ENCODE peak calls at places on chromosomes 12 and 14, in ten cellular contexts. One of them, this sample, is unnamed.

GRCh38 chr12:93018610-93019009 is 89.5 kb upstream of the EEA1 start:
- DNase-seq in AG10803: no peak
- DNase-seq in CD8-positive, alpha-beta T cell: no peak
- DNase-seq in WTC11: no peak
- DNase-seq in lung: no peak
- DNase-seq in AG04449: no peak
- DNase-seq in heart left ventricle: no peak
- DNase-seq in left ventricle myocardium inferior: no peak
- DNase-seq in CD4-positive, alpha-beta T cell: no peak
- DNase-seq in RWPE1: no peak
- DNase-seq in this sample: no peak

GRCh38 chr14:34692348-34692747 is 22.0 kb downstream of the CFL2 start:
- DNase-seq in CD4-positive, alpha-beta T cell: no peak
- DNase-seq in AG04449: no peak
- DNase-seq in left ventricle myocardium inferior: no peak
- DNase-seq in AG10803: peak
- DNase-seq in heart left ventricle: no peak
- DNase-seq in lung: no peak
- DNase-seq in CD8-positive, alpha-beta T cell: no peak
- DNase-seq in WTC11: no peak
- DNase-seq in RWPE1: no peak
- DNase-seq in this sample: no peak

GRCh38 chr14:105859717-105860614 is 333.6 kb downstream of the TMEM121 start:
- DNase-seq in WTC11: no peak
- DNase-seq in AG10803: no peak
- DNase-seq in CD8-positive, alpha-beta T cell: no peak
- DNase-seq in RWPE1: no peak
- DNase-seq in heart left ventricle: peak
- DNase-seq in lung: no peak
- DNase-seq in CD4-positive, alpha-beta T cell: peak
- DNase-seq in AG04449: no peak
- DNase-seq in left ventricle myocardium inferior: peak
- DNase-seq in this sample: peak

GRCh38 chr12:70609739-70610491 is 27.3 kb downstream of the PTPRB start:
- DNase-seq in AG04449: no peak
- DNase-seq in AG10803: peak
- DNase-seq in lung: peak
- DNase-seq in WTC11: peak
- DNase-seq in heart left ventricle: peak
- DNase-seq in CD4-positive, alpha-beta T cell: no peak
- DNase-seq in CD8-positive, alpha-beta T cell: no peak
- DNase-seq in RWPE1: peak
- DNase-seq in left ventricle myocardium inferior: peak
- DNase-seq in this sample: no peak

GRCh38 chr12:128365831-128366231 is 98.9 kb downstream of the TMEM132C start:
- DNase-seq in AG10803: no peak
- DNase-seq in lung: no peak
- DNase-seq in AG04449: no peak
- DNase-seq in RWPE1: no peak
- DNase-seq in WTC11: no peak
- DNase-seq in CD4-positive, alpha-beta T cell: no peak
- DNase-seq in left ventricle myocardium inferior: no peak
- DNase-seq in CD8-positive, alpha-beta T cell: no peak
- DNase-seq in heart left ventricle: no peak
- DNase-seq in this sample: no peak

GRCh38 chr14:64806202-64806861 is 73.4 kb downstream of the SPTB start:
- DNase-seq in lung: peak
- DNase-seq in AG10803: peak
- DNase-seq in heart left ventricle: peak
- DNase-seq in CD8-positive, alpha-beta T cell: no peak
- DNase-seq in left ventricle myocardium inferior: no peak
- DNase-seq in RWPE1: peak
- DNase-seq in AG04449: peak
- DNase-seq in CD4-positive, alpha-beta T cell: no peak
- DNase-seq in WTC11: no peak
- DNase-seq in this sample: no peak

GRCh38 chr14:33943484-33943883 is 7.4 kb downstream of the EGLN3 start:
- DNase-seq in RWPE1: no peak
- DNase-seq in WTC11: no peak
- DNase-seq in heart left ventricle: no peak
- DNase-seq in CD8-positive, alpha-beta T cell: no peak
- DNase-seq in lung: no peak
- DNase-seq in CD4-positive, alpha-beta T cell: no peak
- DNase-seq in AG10803: no peak
- DNase-seq in AG04449: no peak
- DNase-seq in left ventricle myocardium inferior: no peak
- DNase-seq in this sample: no peak

GRCh38 chr12:67709367-67709954 is 60.9 kb downstream of the DYRK2 start:
- DNase-seq in lung: no peak
- DNase-seq in left ventricle myocardium inferior: no peak
- DNase-seq in AG04449: no peak
- DNase-seq in CD8-positive, alpha-beta T cell: no peak
- DNase-seq in AG10803: no peak
- DNase-seq in RWPE1: no peak
- DNase-seq in CD4-positive, alpha-beta T cell: no peak
- DNase-seq in WTC11: no peak
- DNase-seq in heart left ventricle: no peak
- DNase-seq in this sample: no peak

GRCh38 chr12:92674500-92674899 is 28.3 kb upstream of the PLEKHG7 start:
- DNase-seq in RWPE1: no peak
- DNase-seq in CD8-positive, alpha-beta T cell: no peak
- DNase-seq in AG04449: no peak
- DNase-seq in AG10803: no peak
- DNase-seq in CD4-positive, alpha-beta T cell: no peak
- DNase-seq in lung: no peak
- DNase-seq in WTC11: no peak
- DNase-seq in left ventricle myocardium inferior: no peak
- DNase-seq in heart left ventricle: peak
- DNase-seq in this sample: no peak

GRCh38 chr12:3310271-3311026 is 180.6 kb upstream of the PRMT8 start:
- DNase-seq in left ventricle myocardium inferior: no peak
- DNase-seq in heart left ventricle: no peak
- DNase-seq in lung: no peak
- DNase-seq in AG10803: no peak
- DNase-seq in CD8-positive, alpha-beta T cell: no peak
- DNase-seq in AG04449: no peak
- DNase-seq in WTC11: no peak
- DNase-seq in CD4-positive, alpha-beta T cell: no peak
- DNase-seq in RWPE1: no peak
- DNase-seq in this sample: no peak

GRCh38 chr14:68749487-68750475 is 43.1 kb downstream of the ZFP36L1 start:
- DNase-seq in CD4-positive, alpha-beta T cell: no peak
- DNase-seq in lung: peak
- DNase-seq in heart left ventricle: no peak
- DNase-seq in left ventricle myocardium inferior: no peak
- DNase-seq in AG04449: no peak
- DNase-seq in AG10803: no peak
- DNase-seq in RWPE1: no peak
- DNase-seq in CD8-positive, alpha-beta T cell: no peak
- DNase-seq in WTC11: no peak
- DNase-seq in this sample: no peak

GRCh38 chr12:98373982-98374381 is 141.4 kb upstream of the TMPO start:
- DNase-seq in CD8-positive, alpha-beta T cell: no peak
- DNase-seq in lung: no peak
- DNase-seq in RWPE1: no peak
- DNase-seq in heart left ventricle: no peak
- DNase-seq in WTC11: no peak
- DNase-seq in AG10803: no peak
- DNase-seq in left ventricle myocardium inferior: no peak
- DNase-seq in CD4-positive, alpha-beta T cell: no peak
- DNase-seq in AG04449: no peak
- DNase-seq in this sample: no peak
- TF ChIP-seq CTCF in CD8-positive, alpha-beta T cell: no peak
- TF ChIP-seq CTCF in lung: no peak
- TF ChIP-seq CTCF in RWPE1: no peak
- TF ChIP-seq CTCF in heart left ventricle: no peak
- TF ChIP-seq CTCF in WTC11: no peak
- TF ChIP-seq CTCF in AG10803: peak
- TF ChIP-seq CTCF in left ventricle myocardium inferior: no peak
- TF ChIP-seq CTCF in CD4-positive, alpha-beta T cell: no peak
- TF ChIP-seq CTCF in AG04449: peak
- TF ChIP-seq CTCF in this sample: peak

DNA sequence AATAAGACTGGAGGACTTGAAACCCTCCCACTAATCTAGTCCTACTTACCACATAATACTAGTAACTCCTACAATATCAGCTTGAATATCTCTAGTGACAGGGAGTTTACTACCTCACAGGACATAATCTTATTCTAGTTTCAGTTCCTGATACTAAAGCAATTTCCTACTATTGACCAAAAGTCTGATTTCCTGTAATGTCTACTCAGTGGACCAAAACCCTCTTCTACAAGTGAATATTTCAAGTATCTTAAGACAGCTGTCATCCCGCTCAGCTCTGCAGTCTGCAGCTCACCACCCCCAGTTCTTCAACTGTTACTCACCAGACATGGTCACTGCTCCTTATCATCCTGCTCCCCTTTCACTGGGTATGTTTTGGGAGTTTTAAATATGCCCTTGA is 70.8 kb upstream of the TMCC3 start:
- DNase-seq in RWPE1: no peak
- DNase-seq in CD4-positive, alpha-beta T cell: no peak
- DNase-seq in AG04449: no peak
- DNase-seq in heart left ventricle: no peak
- DNase-seq in CD8-positive, alpha-beta T cell: no peak
- DNase-seq in left ventricle myocardium inferior: no peak
- DNase-seq in WTC11: no peak
- DNase-seq in lung: no peak
- DNase-seq in AG10803: no peak
- DNase-seq in this sample: no peak
- TF ChIP-seq CTCF in RWPE1: no peak
- TF ChIP-seq CTCF in CD4-positive, alpha-beta T cell: no peak
- TF ChIP-seq CTCF in AG04449: no peak
- TF ChIP-seq CTCF in heart left ventricle: no peak
- TF ChIP-seq CTCF in CD8-positive, alpha-beta T cell: no peak
- TF ChIP-seq CTCF in left ventricle myocardium inferior: no peak
- TF ChIP-seq CTCF in WTC11: no peak
- TF ChIP-seq CTCF in lung: no peak
- TF ChIP-seq CTCF in AG10803: no peak
- TF ChIP-seq CTCF in this sample: no peak

DNA sequence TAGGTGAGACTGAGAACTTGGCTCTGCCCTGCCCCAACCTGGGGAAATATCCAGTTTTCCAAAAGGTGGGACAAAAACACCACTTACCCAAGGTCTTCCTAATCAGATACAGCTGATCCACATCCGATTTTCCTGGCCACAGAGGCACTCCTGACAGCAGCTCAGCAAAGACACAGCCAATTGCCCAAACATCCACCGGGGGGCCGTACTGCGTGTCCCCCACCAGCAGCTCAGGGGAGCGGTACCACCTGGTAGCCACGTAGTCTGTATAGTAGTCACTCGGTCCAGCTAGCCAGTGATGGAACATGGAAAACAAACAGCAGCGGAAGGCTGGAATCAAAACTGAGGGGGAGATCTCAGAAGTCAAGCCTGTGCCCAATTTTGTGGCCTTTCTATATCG is 28.8 kb downstream of the DMAC2L start:
- DNase-seq in CD8-positive, alpha-beta T cell: no peak
- DNase-seq in lung: no peak
- DNase-seq in CD4-positive, alpha-beta T cell: no peak
- DNase-seq in WTC11: peak
- DNase-seq in AG04449: no peak
- DNase-seq in heart left ventricle: no peak
- DNase-seq in left ventricle myocardium inferior: no peak
- DNase-seq in AG10803: no peak
- DNase-seq in RWPE1: no peak
- DNase-seq in this sample: no peak
- TF ChIP-seq CTCF in CD8-positive, alpha-beta T cell: no peak
- TF ChIP-seq CTCF in lung: no peak
- TF ChIP-seq CTCF in CD4-positive, alpha-beta T cell: no peak
- TF ChIP-seq CTCF in WTC11: no peak
- TF ChIP-seq CTCF in AG04449: peak
- TF ChIP-seq CTCF in heart left ventricle: no peak
- TF ChIP-seq CTCF in left ventricle myocardium inferior: no peak
- TF ChIP-seq CTCF in AG10803: no peak
- TF ChIP-seq CTCF in RWPE1: no peak
- TF ChIP-seq CTCF in this sample: no peak

GRCh38 chr12:13870255-13870654 is 111.1 kb downstream of the GRIN2B start:
- DNase-seq in AG10803: no peak
- DNase-seq in AG04449: no peak
- DNase-seq in RWPE1: no peak
- DNase-seq in lung: no peak
- DNase-seq in heart left ventricle: no peak
- DNase-seq in WTC11: no peak
- DNase-seq in CD4-positive, alpha-beta T cell: no peak
- DNase-seq in CD8-positive, alpha-beta T cell: no peak
- DNase-seq in left ventricle myocardium inferior: no peak
- DNase-seq in this sample: no peak
- TF ChIP-seq CTCF in AG10803: no peak
- TF ChIP-seq CTCF in AG04449: no peak
- TF ChIP-seq CTCF in RWPE1: no peak
- TF ChIP-seq CTCF in lung: no peak
- TF ChIP-seq CTCF in heart left ventricle: no peak
- TF ChIP-seq CTCF in WTC11: no peak
- TF ChIP-seq CTCF in CD4-positive, alpha-beta T cell: no peak
- TF ChIP-seq CTCF in CD8-positive, alpha-beta T cell: no peak
- TF ChIP-seq CTCF in left ventricle myocardium inferior: no peak
- TF ChIP-seq CTCF in this sample: no peak

DNA sequence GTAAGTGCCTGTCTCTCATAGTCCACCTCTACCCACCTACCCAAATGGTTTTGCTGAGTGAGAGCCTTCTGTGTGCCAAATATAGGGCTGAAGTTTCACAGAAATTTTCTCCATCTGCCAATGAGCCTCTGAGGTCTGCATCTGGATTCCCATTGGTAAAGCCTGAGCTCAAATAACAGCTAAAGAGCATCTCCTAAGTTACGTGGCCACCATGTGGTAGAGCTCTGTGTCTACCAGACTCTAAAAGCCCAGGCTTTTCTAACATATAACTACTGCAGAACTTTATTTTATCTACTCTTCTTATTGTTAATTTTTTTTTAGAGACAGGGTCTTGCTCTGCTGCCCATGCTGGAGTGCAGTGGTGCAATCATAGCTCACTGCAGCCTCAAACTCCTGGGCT is 16.0 kb downstream of the AMDHD1 start:
- DNase-seq in AG10803: peak
- DNase-seq in RWPE1: peak
- DNase-seq in WTC11: no peak
- DNase-seq in CD4-positive, alpha-beta T cell: no peak
- DNase-seq in heart left ventricle: no peak
- DNase-seq in CD8-positive, alpha-beta T cell: no peak
- DNase-seq in left ventricle myocardium inferior: no peak
- DNase-seq in AG04449: no peak
- DNase-seq in lung: no peak
- DNase-seq in this sample: no peak
- TF ChIP-seq CTCF in AG10803: no peak
- TF ChIP-seq CTCF in RWPE1: no peak
- TF ChIP-seq CTCF in WTC11: no peak
- TF ChIP-seq CTCF in CD4-positive, alpha-beta T cell: no peak
- TF ChIP-seq CTCF in heart left ventricle: no peak
- TF ChIP-seq CTCF in CD8-positive, alpha-beta T cell: no peak
- TF ChIP-seq CTCF in left ventricle myocardium inferior: peak
- TF ChIP-seq CTCF in AG04449: no peak
- TF ChIP-seq CTCF in lung: no peak
- TF ChIP-seq CTCF in this sample: peak

GRCh38 chr14:93311082-93311481 is 21.8 kb downstream of the BTBD7 start:
- DNase-seq in AG10803: no peak
- DNase-seq in heart left ventricle: no peak
- DNase-seq in lung: no peak
- DNase-seq in WTC11: no peak
- DNase-seq in CD4-positive, alpha-beta T cell: no peak
- DNase-seq in CD8-positive, alpha-beta T cell: no peak
- DNase-seq in left ventricle myocardium inferior: no peak
- DNase-seq in RWPE1: no peak
- DNase-seq in AG04449: no peak
- DNase-seq in this sample: no peak
- TF ChIP-seq CTCF in AG10803: no peak
- TF ChIP-seq CTCF in heart left ventricle: no peak
- TF ChIP-seq CTCF in lung: no peak
- TF ChIP-seq CTCF in WTC11: no peak
- TF ChIP-seq CTCF in CD4-positive, alpha-beta T cell: no peak
- TF ChIP-seq CTCF in CD8-positive, alpha-beta T cell: no peak
- TF ChIP-seq CTCF in left ventricle myocardium inferior: no peak
- TF ChIP-seq CTCF in RWPE1: no peak
- TF ChIP-seq CTCF in AG04449: no peak
- TF ChIP-seq CTCF in this sample: no peak

GRCh38 chr12:120468846-120469449 is 600 bp downstream of the SRSF9 start:
- DNase-seq in CD8-positive, alpha-beta T cell: peak
- DNase-seq in RWPE1: peak
- DNase-seq in CD4-positive, alpha-beta T cell: peak
- DNase-seq in AG10803: peak
- DNase-seq in WTC11: no peak
- DNase-seq in AG04449: no peak
- DNase-seq in heart left ventricle: no peak
- DNase-seq in lung: peak
- DNase-seq in left ventricle myocardium inferior: peak
- DNase-seq in this sample: no peak
- TF ChIP-seq CTCF in CD8-positive, alpha-beta T cell: no peak
- TF ChIP-seq CTCF in RWPE1: no peak
- TF ChIP-seq CTCF in CD4-positive, alpha-beta T cell: no peak
- TF ChIP-seq CTCF in AG10803: no peak
- TF ChIP-seq CTCF in WTC11: no peak
- TF ChIP-seq CTCF in AG04449: peak
- TF ChIP-seq CTCF in heart left ventricle: no peak
- TF ChIP-seq CTCF in lung: no peak
- TF ChIP-seq CTCF in left ventricle myocardium inferior: no peak
- TF ChIP-seq CTCF in this sample: no peak